ENCODE peak calls at places on chromosome 19, in eight cellular contexts. Y, J, L, A, R, T, X and I are unnamed samples.

GRCh38 chr19:53785196-53785889 is 38.8 kb downstream of the NLRP12 start:
- DNase-seq in Y (no peak), J (no peak), L (no peak), A (no peak), R (no peak), T (no peak), X (no peak), I (no peak)

GRCh38 chr19:37505958-37506386 is 767 bp upstream of the ZNF793 start:
- DNase-seq in Y (no peak), J (peak), L (no peak), A (no peak), R (no peak), T (no peak), X (no peak), I (no peak)

GRCh38 chr19:632228-633067 is 889 bp downstream of the POLRMT start:
- DNase-seq in Y (no peak), J (no peak), L (no peak), A (peak), R (peak), T (peak), X (peak), I (no peak)

GRCh38 chr19:6229216-6229913 is 50.4 kb downstream of the MLLT1 start:
- DNase-seq in Y (no peak), J (no peak), L (no peak), A (no peak), R (no peak), T (no peak), X (no peak), I (no peak)

GRCh38 chr19:18764591-18765051 is 26.5 kb downstream of the COMP start:
- DNase-seq in Y (no peak), J (no peak), L (no peak), A (no peak), R (peak), T (no peak), X (no peak), I (no peak)

GRCh38 chr19:34733826-34734600 is at the start of gene ZNF181:
- DNase-seq in Y (peak), J (peak), L (peak), A (peak), R (peak), T (peak), X (peak), I (peak)

GRCh38 chr19:16203256-16204004 is 5.7 kb downstream of the AP1M1 start:
- DNase-seq in Y (no peak), J (no peak), L (no peak), A (no peak), R (no peak), T (no peak), X (no peak), I (no peak)

GRCh38 chr19:30449673-30450072 is 77.5 kb downstream of the ZNF536 start:
- DNase-seq in Y (no peak), J (no peak), L (no peak), A (no peak), R (peak), T (no peak), X (no peak), I (no peak)

GRCh38 chr19:30000862-30001261 is 58.8 kb downstream of the URI1 start:
- DNase-seq in Y (no peak), J (no peak), L (no peak), A (no peak), R (no peak), T (no peak), X (no peak), I (no peak)

GRCh38 chr19:39998511-39998910 is 1.7 kb downstream of the ZNF546 start:
- DNase-seq in Y (no peak), J (no peak), L (no peak), A (no peak), R (peak), T (no peak), X (no peak), I (no peak)

GRCh38 chr19:47021536-47022139 is 2.0 kb downstream of the NPAS1 start:
- DNase-seq in Y (no peak), J (no peak), L (no peak), A (no peak), R (peak), T (no peak), X (no peak), I (no peak)

GRCh38 chr19:56155124-56155687 is 14.1 kb downstream of the ZNF444 start:
- DNase-seq in Y (no peak), J (no peak), L (no peak), A (no peak), R (no peak), T (no peak), X (no peak), I (no peak)

GRCh38 chr19:50489461-50490011 is 12.9 kb upstream of the GARIN5A start:
- DNase-seq in Y (peak), J (no peak), L (no peak), A (no peak), R (no peak), T (no peak), X (no peak), I (no peak)

GRCh38 chr19:13505761-13506549 is at the start of gene CACNA1A:
- DNase-seq in Y (peak), J (peak), L (no peak), A (no peak), R (peak), T (no peak), X (no peak), I (no peak)

GRCh38 chr19:56639217-56639616 is 3.7 kb upstream of the SMIM17 start:
- DNase-seq in Y (no peak), J (no peak), L (no peak), A (peak), R (peak), T (no peak), X (peak), I (no peak)

GRCh38 chr19:10797541-10798256 is 38.3 kb downstream of the TMED1 start:
- DNase-seq in Y (no peak), J (peak), L (peak), A (no peak), R (no peak), T (peak), X (peak), I (peak)

GRCh38 chr19:18385675-18386542 is at the start of gene GDF15:
- DNase-seq in Y (no peak), J (no peak), L (no peak), A (peak), R (peak), T (no peak), X (peak), I (no peak)

GRCh38 chr19:1591421-1592022 is 1.1 kb downstream of the MBD3 start:
- DNase-seq in Y (no peak), J (no peak), L (no peak), A (peak), R (no peak), T (no peak), X (no peak), I (no peak)

GRCh38 chr19:42207767-42208259 is 9.7 kb downstream of the DEDD2 start:
- DNase-seq in Y (no peak), J (no peak), L (peak), A (peak), R (peak), T (no peak), X (no peak), I (peak)

GRCh38 chr19:31113250-31113685 is 236.0 kb downstream of the TSHZ3 start:
- DNase-seq in Y (no peak), J (no peak), L (no peak), A (no peak), R (peak), T (no peak), X (no peak), I (no peak)

GRCh38 chr19:49844138-49844740 is 6.7 kb upstream of the PTOV1 start:
- DNase-seq in Y (no peak), J (no peak), L (no peak), A (no peak), R (no peak), T (no peak), X (no peak), I (no peak)